ENCODE peak calls at places on chromosomes 1 and 21, in ten cellular contexts. R is HFF-Myc, G is AG04450, I is adrenal gland, C is A549, Z is IMR-90, S is upper lobe of right lung, V is astrocyte of the spinal cord, N is body of pancreas, F is fibroblast of the aortic adventitia. Y is an unnamed sample.

GRCh38 chr1:47106792-47107191 is 30.4 kb upstream of the CYP4A22 start:
- DNase-seq in R (no peak), G (no peak), I (no peak), C (no peak), Z (no peak), S (no peak), V (no peak), N (no peak), F (no peak), Y (no peak)

GRCh38 chr1:185108324-185108723 is 48.4 kb downstream of the TRMT1L start:
- DNase-seq in R (no peak), G (no peak), I (no peak), C (peak), Z (peak), S (no peak), V (peak), N (no peak), F (peak), Y (peak)

GRCh38 chr1:162704673-162705424 is 72.6 kb downstream of the DDR2 start:
- DNase-seq in R (no peak), G (no peak), I (no peak), C (no peak), Z (no peak), S (no peak), V (no peak), N (no peak), F (no peak), Y (no peak)

GRCh38 chr1:9438431-9439073 is 100.7 kb upstream of the SLC25A33 start:
- DNase-seq in R (no peak), G (peak), I (peak), C (peak), Z (peak), S (peak), V (peak), N (peak), F (peak), Y (peak)

GRCh38 chr1:194474701-194475100 is 1288.3 kb upstream of the B3GALT2 start:
- DNase-seq in R (no peak), G (no peak), I (no peak), C (no peak), Z (no peak), S (no peak), V (no peak), N (no peak), F (no peak), Y (no peak)

GRCh38 chr1:245240648-245241165 is 85.9 kb downstream of the KIF26B start:
- DNase-seq in R (no peak), G (no peak), I (no peak), C (no peak), Z (no peak), S (peak), V (no peak), N (no peak), F (no peak), Y (no peak)

GRCh38 chr21:46639489-46640386 is 4.3 kb downstream of the PRMT2 start:
- DNase-seq in R (no peak), G (no peak), I (no peak), C (peak), Z (peak), S (no peak), V (peak), N (no peak), F (peak), Y (no peak)

GRCh38 chr21:42527489-42528158 is 14.0 kb downstream of the SLC37A1 start:
- DNase-seq in R (no peak), G (no peak), I (no peak), C (no peak), Z (no peak), S (no peak), V (no peak), N (no peak), F (no peak), Y (no peak)

GRCh38 chr1:160374701-160375443 is 8.0 kb downstream of the NHLH1 start:
- DNase-seq in R (no peak), G (no peak), I (no peak), C (no peak), Z (no peak), S (no peak), V (no peak), N (no peak), F (no peak), Y (no peak)

GRCh38 chr1:226109829-226110248 is 47.3 kb downstream of the H3-3A start:
- DNase-seq in R (peak), G (no peak), I (peak), C (peak), Z (peak), S (peak), V (peak), N (peak), F (peak), Y (peak)
- TF ChIP-seq CTCF in R (no peak), G (no peak), I (no peak), C (no peak), Z (no peak), S (no peak), V (no peak), N (no peak), F (no peak), Y (no peak)

GRCh38 chr1:150696590-150696989 is 364 bp downstream of the GOLPH3L start:
- DNase-seq in R (no peak), G (no peak), I (no peak), C (peak), Z (no peak), S (no peak), V (no peak), N (no peak), F (peak), Y (no peak)

GRCh38 chr1:150696995-150697927 is at the start of gene GOLPH3L:
- DNase-seq in R (peak), G (peak), I (peak), C (peak), Z (peak), S (peak), V (peak), N (peak), F (peak), Y (peak)

GRCh38 chr1:150692720-150693119 is 4.2 kb downstream of the GOLPH3L start:
- DNase-seq in R (no peak), G (no peak), I (no peak), C (no peak), Z (peak), S (no peak), V (no peak), N (no peak), F (no peak), Y (no peak)

GRCh38 chr1:150696151-150696550 is 803 bp downstream of the GOLPH3L start:
- DNase-seq in R (no peak), G (no peak), I (no peak), C (peak), Z (no peak), S (no peak), V (no peak), N (no peak), F (no peak), Y (no peak)

GRCh38 chr1:150695561-150695960 is 1.4 kb downstream of the GOLPH3L start:
- DNase-seq in R (no peak), G (no peak), I (no peak), C (no peak), Z (peak), S (no peak), V (no peak), N (no peak), F (no peak), Y (no peak)
- H3K4me3 ChIP-seq in R (no peak), G (no peak), I (no peak), C (no peak), Z (no peak), S (peak), V (no peak), N (no peak), F (peak), Y (peak)

GRCh38 chr1:36172983-36173382 is 17.0 kb downstream of the MAP7D1 start:
- DNase-seq in R (no peak), G (no peak), I (no peak), C (no peak), Z (peak), S (no peak), V (peak), N (no peak), F (peak), Y (peak)

GRCh38 chr1:36176151-36176949 is 20.4 kb downstream of the MAP7D1 start:
- DNase-seq in R (no peak), G (no peak), I (no peak), C (no peak), Z (no peak), S (no peak), V (no peak), N (no peak), F (no peak), Y (no peak)

GRCh38 chr1:36177589-36178463 is 21.9 kb downstream of the MAP7D1 start:
- DNase-seq in R (no peak), G (no peak), I (no peak), C (no peak), Z (no peak), S (no peak), V (no peak), N (no peak), F (no peak), Y (no peak)

GRCh38 chr1:36174716-36175115 is 18.8 kb downstream of the MAP7D1 start:
- DNase-seq in R (no peak), G (no peak), I (no peak), C (no peak), Z (no peak), S (no peak), V (no peak), N (no peak), F (no peak), Y (no peak)

DNA sequence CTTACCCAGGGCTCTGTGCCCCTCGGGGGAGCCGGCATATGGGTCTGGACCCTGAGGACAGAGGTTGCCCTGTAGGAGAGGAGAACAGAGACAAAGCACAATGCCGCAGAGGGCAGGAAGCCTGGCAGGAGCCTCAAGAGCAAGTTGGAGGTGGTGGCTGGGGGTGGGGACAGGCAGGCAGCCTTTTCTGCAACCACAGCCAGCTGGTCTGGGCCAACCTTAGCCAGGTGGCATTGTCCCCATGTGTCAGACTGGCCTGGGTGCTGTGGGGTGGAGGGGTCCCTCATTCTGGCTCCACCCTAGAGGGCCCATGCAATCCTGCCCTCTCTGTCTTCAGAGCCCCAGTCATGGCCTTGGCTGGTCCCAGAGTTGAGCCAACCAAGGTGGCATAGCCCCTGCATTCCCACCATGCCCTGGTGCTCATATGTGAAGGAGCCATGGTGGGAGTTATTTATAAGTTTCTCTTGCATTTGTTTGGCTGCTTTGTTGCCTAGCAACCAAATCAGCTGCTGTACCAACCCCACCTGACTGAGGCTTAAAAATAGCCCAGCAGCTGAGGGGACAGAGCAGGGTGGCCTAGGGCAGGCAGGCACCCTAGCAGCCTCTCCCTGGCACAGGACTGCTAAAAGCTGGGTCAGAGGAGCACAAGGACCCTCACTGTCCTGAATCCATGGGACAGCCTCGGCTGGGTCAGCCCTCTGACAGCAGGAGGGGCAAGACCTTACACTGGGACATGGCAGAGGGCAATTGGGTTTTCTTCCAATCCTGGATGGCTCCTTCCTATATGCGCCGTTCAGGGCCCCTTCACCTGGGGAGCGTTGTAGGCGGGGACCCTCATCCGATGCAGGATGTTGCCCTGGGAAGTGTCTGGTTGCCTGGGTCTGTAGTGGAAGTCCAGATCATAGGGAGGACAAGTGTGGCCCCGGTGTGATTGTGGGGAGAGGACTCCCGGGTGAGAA is 19.5 kb downstream of the MAP7D1 start:
- DNase-seq in R (no peak), G (no peak), I (no peak), C (no peak), Z (peak), S (no peak), V (peak), N (peak), F (peak), Y (no peak)
- TF ChIP-seq CTCF in R (no peak), G (no peak), I (no peak), C (no peak), Z (no peak), S (no peak), V (no peak), N (no peak), F (no peak), Y (no peak)

GRCh38 chr1:234877761-234878160 is 250.9 kb downstream of the TOMM20 start:
- DNase-seq in R (no peak), G (no peak), I (no peak), C (no peak), Z (no peak), S (no peak), V (no peak), N (no peak), F (no peak), Y (no peak)

GRCh38 chr1:234875953-234876814 is 252.5 kb downstream of the TOMM20 start:
- DNase-seq in R (no peak), G (no peak), I (peak), C (peak), Z (peak), S (peak), V (no peak), N (peak), F (peak), Y (no peak)

GRCh38 chr1:234874291-234875288 is 254.0 kb downstream of the TOMM20 start:
- DNase-seq in R (no peak), G (no peak), I (no peak), C (peak), Z (no peak), S (peak), V (no peak), N (no peak), F (no peak), Y (no peak)

GRCh38 chr1:234878288-234878687 is 250.3 kb downstream of the TOMM20 start:
- DNase-seq in R (no peak), G (no peak), I (no peak), C (no peak), Z (no peak), S (peak), V (no peak), N (no peak), F (no peak), Y (no peak)

DNA sequence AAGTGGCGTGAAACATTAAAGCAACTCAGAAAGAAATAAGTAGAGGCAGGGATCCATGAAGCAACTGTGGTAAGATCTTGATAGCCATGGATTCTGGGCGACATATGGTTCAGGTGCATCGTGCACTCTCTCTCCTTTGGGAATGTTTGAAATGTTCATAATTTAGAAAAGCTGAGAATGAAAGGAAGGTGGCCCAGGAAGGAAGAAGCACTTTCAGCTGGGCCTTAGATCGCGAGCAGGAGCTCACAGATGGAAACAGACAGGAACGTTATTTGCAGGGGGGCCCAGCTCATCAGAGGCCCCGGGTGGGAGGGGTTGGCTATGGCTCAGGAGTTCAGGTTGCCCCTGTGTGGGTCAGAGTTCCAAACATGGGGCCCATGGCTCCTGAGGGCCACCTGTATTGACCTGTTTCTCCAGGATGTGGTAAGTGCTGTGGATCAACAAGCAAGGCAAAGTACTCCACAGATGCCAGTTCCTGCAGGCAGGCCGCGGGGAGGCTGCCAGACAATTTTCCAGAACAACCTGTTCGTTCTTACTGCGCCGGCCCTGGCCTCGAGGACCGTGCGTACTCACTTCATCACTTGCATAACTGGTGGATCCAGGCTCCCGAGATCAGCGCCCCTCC is 253.2 kb downstream of the TOMM20 start:
- DNase-seq in R (no peak), G (no peak), I (no peak), C (no peak), Z (no peak), S (peak), V (no peak), N (peak), F (no peak), Y (no peak)
- H3K4me3 ChIP-seq in R (no peak), G (no peak), I (no peak), C (no peak), Z (no peak), S (no peak), V (no peak), N (no peak), F (no peak), Y (no peak)

GRCh38 chr1:17485280-17485679 is 45.8 kb upstream of the RCC2 start:
- DNase-seq in R (no peak), G (no peak), I (no peak), C (peak), Z (peak), S (no peak), V (no peak), N (no peak), F (peak), Y (peak)
- TF ChIP-seq CTCF in R (peak), G (peak), I (peak), C (peak), Z (peak), S (peak), V (peak), N (peak), F (peak), Y (peak)

GRCh38 chr1:204578867-204579664 is 62.9 kb downstream of the MDM4 start:
- DNase-seq in R (no peak), G (no peak), I (peak), C (no peak), Z (no peak), S (no peak), V (no peak), N (no peak), F (peak), Y (no peak)
- H3K4me3 ChIP-seq in R (no peak), G (no peak), I (no peak), C (no peak), Z (peak), S (peak), V (no peak), N (no peak), F (peak), Y (peak)

DNA sequence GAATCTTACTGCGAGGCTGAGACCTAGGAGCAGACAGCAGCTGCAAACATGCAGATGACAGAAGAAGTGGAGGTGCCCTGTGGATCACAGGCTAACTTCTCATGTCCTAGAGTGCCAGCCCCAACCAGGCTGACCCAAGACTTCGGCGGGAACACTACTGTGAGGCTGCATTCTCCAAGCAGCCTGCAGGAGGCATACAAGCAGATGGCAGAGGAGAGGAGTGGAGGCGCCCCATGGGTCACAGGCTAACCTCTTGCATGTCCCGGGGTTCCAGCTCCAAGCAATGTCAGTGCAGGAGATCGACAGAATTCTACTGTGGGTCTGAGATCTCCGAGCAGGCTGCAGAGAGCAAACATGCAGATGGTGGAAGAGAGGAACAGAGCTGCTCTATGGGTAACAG is 98.1 kb upstream of the ZNF678 start:
- DNase-seq in R (no peak), G (no peak), I (no peak), C (no peak), Z (no peak), S (no peak), V (no peak), N (no peak), F (no peak), Y (no peak)
- TF ChIP-seq CTCF in R (peak), G (no peak), I (no peak), C (no peak), Z (no peak), S (no peak), V (peak), N (no peak), F (no peak), Y (no peak)

DNA sequence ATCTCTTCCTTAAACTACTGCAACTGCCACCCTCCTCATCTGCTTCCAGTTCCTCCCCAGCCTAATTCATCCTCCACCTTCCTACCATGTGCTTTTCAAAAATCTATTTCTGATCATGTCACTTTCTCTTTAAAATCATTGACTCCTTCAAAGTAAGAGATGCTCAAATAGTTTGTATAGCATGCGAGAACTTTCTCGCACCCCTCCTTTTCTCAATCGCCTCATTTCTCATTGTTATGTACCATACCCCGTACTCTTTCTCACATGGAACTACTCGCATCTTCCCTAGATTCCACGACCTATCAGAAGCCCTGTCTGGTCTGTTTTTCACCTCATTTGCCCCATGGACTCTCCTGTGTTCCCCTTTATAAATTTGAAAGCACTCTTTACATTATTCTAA is 238.2 kb downstream of the NRIP1 start:
- DNase-seq in R (no peak), G (no peak), I (no peak), C (no peak), Z (no peak), S (no peak), V (no peak), N (no peak), F (no peak), Y (no peak)
- H3K4me3 ChIP-seq in R (no peak), G (no peak), I (no peak), C (no peak), Z (no peak), S (no peak), V (no peak), N (no peak), F (no peak), Y (no peak)

Y was measured in foreskin fibroblast.